ENCODE peak calls at places on chromosome 13, in eight cellular contexts. D, U, W, C, L, Q, M and S are unnamed samples.

GRCh38 chr13:94712812-94713555 is 639 bp upstream of the SOX21 start:
- ATAC-seq in M (peak), C (no peak), W (peak), D (peak), U (no peak), Q (no peak), L (peak), S (peak)

GRCh38 chr13:32125221-32125621 is 93.6 kb downstream of the FRY start:
- ATAC-seq in D (peak), W (peak), C (no peak), Q (no peak), U (no peak), M (peak), L (peak), S (no peak)

GRCh38 chr13:100506600-100507422 is 81.8 kb downstream of the GGACT start:
- ATAC-seq in C (peak), Q (peak), U (peak), L (no peak), D (no peak), W (no peak), M (no peak), S (no peak)

GRCh38 chr13:49326222-49326917 is 78.6 kb downstream of the CDADC1 start:
- ATAC-seq in Q (no peak), M (peak), C (no peak), W (no peak), D (no peak), U (no peak), L (no peak), S (no peak)

GRCh38 chr13:40457844-40458243 is 208.6 kb downstream of the FOXO1 start:
- ATAC-seq in M (no peak), L (no peak), U (no peak), D (no peak), Q (no peak), C (no peak), W (no peak), S (no peak)

GRCh38 chr13:111461445-111462149 is 141.2 kb downstream of the TEX29 start:
- ATAC-seq in Q (no peak), D (peak), C (no peak), U (no peak), W (no peak), L (no peak), M (no peak), S (no peak)

GRCh38 chr13:102563267-102563666 is 33.5 kb upstream of the TPP2 start:
- ATAC-seq in U (no peak), D (no peak), C (no peak), L (no peak), Q (no peak), M (no peak), W (no peak), S (no peak)

GRCh38 chr13:106499113-106499512 is 36.3 kb downstream of the EFNB2 start:
- ATAC-seq in U (no peak), D (no peak), W (no peak), M (no peak), C (no peak), L (no peak), Q (no peak), S (peak)

GRCh38 chr13:22915442-22916082 is 265.2 kb upstream of the SGCG start:
- ATAC-seq in U (no peak), C (no peak), D (peak), M (peak), W (peak), Q (peak), L (peak), S (peak)

GRCh38 chr13:110546933-110547332 is 14.6 kb downstream of the RAB20 start:
- ATAC-seq in W (peak), Q (no peak), C (no peak), D (peak), U (no peak), L (peak), M (peak), S (peak)

GRCh38 chr13:100773429-100773828 is 98.8 kb upstream of the TMTC4 start:
- ATAC-seq in C (no peak), L (no peak), W (no peak), M (no peak), Q (no peak), U (no peak), D (no peak), S (no peak)

GRCh38 chr13:40438999-40439797 is 227.2 kb downstream of the FOXO1 start:
- ATAC-seq in L (peak), D (peak), W (no peak), U (no peak), Q (no peak), M (peak), C (peak), S (no peak)

GRCh38 chr13:98377635-98378378 is 199.1 kb downstream of the STK24 start:
- ATAC-seq in U (no peak), C (no peak), W (no peak), D (no peak), M (no peak), L (peak), Q (no peak), S (no peak)

GRCh38 chr13:73477441-73477840 is 418.6 kb downstream of the KLF5 start:
- ATAC-seq in C (no peak), L (no peak), D (no peak), M (no peak), U (no peak), W (no peak), Q (no peak), S (no peak)

GRCh38 chr13:34941436-34941834 is 635 bp upstream of the NBEA start:
- ATAC-seq in U (no peak), W (peak), D (peak), C (no peak), Q (no peak), M (no peak), L (peak), S (no peak)

GRCh38 chr13:71610876-71611275 is 256.1 kb downstream of the DACH1 start:
- ATAC-seq in M (no peak), C (no peak), D (no peak), W (no peak), Q (no peak), L (no peak), U (no peak), S (no peak)

GRCh38 chr13:51988988-51989618 is 22.1 kb downstream of the ATP7B start:
- ATAC-seq in U (no peak), C (no peak), W (no peak), M (no peak), L (no peak), D (no peak), Q (no peak), S (no peak)

GRCh38 chr13:24982333-24982999 is 113.5 kb upstream of the PABPC3 start:
- ATAC-seq in C (no peak), W (peak), L (no peak), Q (no peak), D (peak), U (no peak), M (peak), S (peak)

GRCh38 chr13:41332829-41333228 is 21.8 kb downstream of the NAA16 start:
- ATAC-seq in Q (no peak), W (peak), C (no peak), U (no peak), D (peak), M (peak), L (no peak), S (no peak)

GRCh38 chr13:37701306-37701705 is 102.7 kb upstream of the POSTN start:
- ATAC-seq in U (no peak), M (no peak), W (no peak), C (no peak), D (peak), L (peak), Q (no peak), S (no peak)